ENCODE peak calls at places on chromosomes 13 and 19, in nine cellular contexts. Y, V, L, J, P, X, A, G and U are unnamed samples. For H3K4me1, the result is how much of the 10 kb centered on the place peaks cover.

GRCh38 chr13:72194531-72194930 is 327.5 kb upstream of the DACH1 start:
- DNase-seq in A (no peak), Y (no peak), L (no peak), G (no peak), V (no peak), X (no peak), P (no peak), J (peak), U (no peak)

GRCh38 chr13:53126803-53127202 is 98.2 kb downstream of the OLFM4 start:
- DNase-seq in X (no peak), L (peak), P (no peak), Y (no peak), G (no peak), A (no peak), J (no peak), V (peak), U (no peak)

GRCh38 chr19:34260771-34261173 is 6.4 kb downstream of the GARRE1 start:
- DNase-seq in Y (no peak), P (no peak), J (no peak), X (no peak), A (no peak), L (no peak), V (no peak), G (no peak), U (no peak)

GRCh38 chr19:56141416-56141992 is 417 bp downstream of the ZNF444 start:
- DNase-seq in X (no peak), J (peak), A (no peak), G (no peak), Y (no peak), V (no peak), L (no peak), P (no peak), U (peak)

GRCh38 chr13:49093376-49093775 is 117.7 kb downstream of the FNDC3A start:
- DNase-seq in L (no peak), J (no peak), G (no peak), V (no peak), P (no peak), Y (no peak), X (no peak), A (no peak), U (no peak)

GRCh38 chr13:100443998-100444328 is 144.6 kb downstream of the GGACT start:
- DNase-seq in X (no peak), A (no peak), P (no peak), Y (no peak), V (no peak), J (no peak), G (no peak), L (no peak), U (no peak)

GRCh38 chr19:41564515-41565383 is 11.2 kb upstream of the CEACAM21 start:
- DNase-seq in X (no peak), G (no peak), V (no peak), P (peak), J (no peak), L (no peak), Y (peak), A (no peak), U (no peak)

GRCh38 chr13:99265823-99266426 is 7.7 kb upstream of the GPR18 start:
- DNase-seq in J (no peak), L (no peak), V (no peak), Y (peak), P (no peak), G (peak), X (no peak), A (no peak), U (peak)

GRCh38 chr13:106104281-106104901 is 431.1 kb downstream of the EFNB2 start:
- DNase-seq in A (no peak), Y (peak), J (no peak), P (peak), X (no peak), G (peak), V (no peak), L (no peak), U (no peak)

GRCh38 chr19:8371011-8371804 is 7.3 kb downstream of the ANGPTL4 start:
- DNase-seq in L (peak), A (no peak), P (no peak), G (no peak), X (no peak), J (peak), Y (no peak), V (no peak), U (no peak)

GRCh38 chr19:48961051-48961649 is 4.0 kb upstream of the FTL start:
- DNase-seq in J (no peak), L (no peak), Y (no peak), G (no peak), X (no peak), V (peak), P (no peak), A (no peak), U (no peak)

GRCh38 chr13:67235265-67235664 is 5.1 kb upstream of the PCDH9 start:
- DNase-seq in P (no peak), L (no peak), G (no peak), A (no peak), V (no peak), J (no peak), X (no peak), Y (no peak), U (no peak)

GRCh38 chr13:94607056-94607455 is 5.4 kb downstream of the GPR180 start:
- DNase-seq in P (no peak), G (no peak), Y (no peak), J (no peak), X (no peak), V (no peak), A (no peak), L (no peak), U (no peak)

GRCh38 chr13:114108141-114108761 is 24.2 kb downstream of the RASA3 start:
- DNase-seq in G (no peak), X (peak), V (peak), A (no peak), L (peak), P (no peak), J (no peak), Y (no peak), U (no peak)

GRCh38 chr13:63463782-63464610 is 2048.3 kb upstream of the PCDH20 start:
- DNase-seq in V (no peak), A (no peak), G (no peak), L (no peak), J (no peak), P (no peak), X (no peak), Y (no peak), U (no peak)

GRCh38 chr19:57068921-57069697 is 50.7 kb upstream of the USP29 start:
- DNase-seq in G (no peak), X (no peak), P (peak), V (peak), L (no peak), J (peak), Y (peak), A (no peak), U (no peak)

GRCh38 chr13:48369988-48370387 is 42.9 kb downstream of the LPAR6 start:
- DNase-seq in Y (no peak), X (no peak), V (no peak), A (no peak), G (no peak), L (no peak), P (no peak), J (no peak), U (no peak)

GRCh38 chr19:45500918-45501729 is 2.9 kb downstream of the PPM1N start:
- DNase-seq in J (no peak), L (no peak), V (no peak), P (no peak), X (no peak), A (no peak), Y (no peak), G (no peak), U (no peak)

GRCh38 chr19:56273563-56274117 is 1.1 kb downstream of the EDDM13 start:
- DNase-seq in Y (peak), A (no peak), G (no peak), L (no peak), P (no peak), X (no peak), V (no peak), J (no peak), U (no peak)

GRCh38 chr13:112837371-112838037 is 131.5 kb upstream of the MCF2L start:
- DNase-seq in L (no peak), P (no peak), A (no peak), V (no peak), G (no peak), X (no peak), J (no peak), Y (no peak), U (no peak)

GRCh38 chr19:6925801-6926751 is 38.7 kb downstream of the ADGRE1 start:
- DNase-seq in J (no peak), G (no peak), X (no peak), P (no peak), L (no peak), V (no peak), A (no peak), Y (no peak), U (peak)

GRCh38 chr19:5131866-5132561 is 163.1 kb downstream of the KDM4B start:
- DNase-seq in V (no peak), X (no peak), P (peak), J (peak), L (no peak), Y (peak), A (no peak), G (no peak), U (peak)

GRCh38 chr19:42201489-42202289 is 15.8 kb downstream of the DEDD2 start:
- DNase-seq in G (no peak), P (no peak), L (no peak), X (no peak), A (peak), V (no peak), Y (no peak), J (no peak), U (peak)

GRCh38 chr19:42023121-42023942 is 29.3 kb upstream of the ATP1A3 start:
- DNase-seq in L (peak), J (no peak), A (no peak), Y (peak), V (no peak), P (no peak), X (no peak), G (no peak), U (peak)

GRCh38 chr13:90792335-90792734 is 555.2 kb upstream of the MIR17HG start:
- DNase-seq in P (no peak), Y (no peak), G (no peak), L (no peak), V (no peak), X (no peak), A (no peak), J (no peak), U (no peak)

GRCh38 chr19:51821511-51821910 is 26.6 kb downstream of the FPR3 start:
- DNase-seq in A (no peak), V (no peak), J (no peak), Y (no peak), X (no peak), L (no peak), P (no peak), G (no peak), U (no peak)

GRCh38 chr19:3586124-3586626 is 897 bp downstream of the GIPC3 start:
- DNase-seq in Y (peak), V (no peak), P (no peak), J (no peak), A (no peak), L (no peak), G (no peak), X (no peak), U (no peak)

GRCh38 chr13:79781829-79782540 is 301.0 kb downstream of the NDFIP2 start:
- DNase-seq in L (no peak), P (no peak), X (no peak), A (no peak), G (no peak), V (no peak), Y (peak), J (no peak), U (no peak)

GRCh38 chr19:33039108-33039599 is 25.5 kb downstream of the RHPN2 start:
- DNase-seq in Y (no peak), P (no peak), L (no peak), V (no peak), X (no peak), G (no peak), J (no peak), A (no peak), U (no peak)

GRCh38 chr13:99028890-99029289 is 51.0 kb upstream of the DOCK9 start:
- DNase-seq in Y (peak), V (no peak), X (no peak), G (no peak), J (no peak), A (no peak), L (no peak), P (no peak), U (peak)

GRCh38 chr13:59112375-59112774 is 1051.4 kb downstream of the DIAPH3 start:
- DNase-seq in G (no peak), V (no peak), P (no peak), A (no peak), L (no peak), X (no peak), J (no peak), Y (peak), U (no peak)

GRCh38 chr13:104678161-104678560 is 1611.9 kb upstream of the SLC10A2 start:
- DNase-seq in Y (no peak), X (no peak), L (no peak), G (no peak), V (no peak), J (no peak), A (no peak), P (no peak), U (no peak)

GRCh38 chr19:57559008-57559403 is 657 bp downstream of the ZNF550 start:
- DNase-seq in G (no peak), L (no peak), Y (peak), A (no peak), X (peak), P (no peak), V (no peak), J (peak), U (peak)

GRCh38 chr13:34993470-34993869 is 51.4 kb downstream of the NBEA start:
- DNase-seq in J (no peak), V (no peak), G (no peak), Y (no peak), A (no peak), X (no peak), L (no peak), P (no peak), U (no peak)

GRCh38 chr13:24161010-24161775 is 673 bp downstream of the SPATA13 start:
- DNase-seq in V (no peak), L (peak), Y (peak), J (peak), P (no peak), G (no peak), X (no peak), A (no peak), U (peak)

GRCh38 chr13:85729296-85729695 is 69.9 kb downstream of the SLITRK6 start:
- DNase-seq in V (no peak), J (no peak), A (no peak), G (no peak), Y (no peak), L (no peak), X (no peak), P (no peak), U (no peak)
- H3K4me3 ChIP-seq in V (no peak), J (no peak), A (no peak), G (no peak), Y (no peak), L (no peak), X (no peak), P (no peak), U (no peak)

GRCh38 chr19:43605875-43606568 is 5.9 kb upstream of the SRRM5 start:
- DNase-seq in Y (no peak), P (no peak), G (no peak), L (no peak), A (no peak), J (no peak), V (no peak), X (no peak), U (no peak)
- H3K4me1 ChIP-seq in Y (under half), P (under half), G (under half), L (under half), A (under half), J (under half), V (under half), X (under half), U (under half)

GRCh38 chr19:54424201-54424600 is 8.9 kb downstream of the TTYH1 start:
- DNase-seq in A (no peak), P (no peak), L (no peak), X (no peak), G (no peak), J (no peak), Y (no peak), V (no peak), U (no peak)

GRCh38 chr19:54421169-54421516 is 5.9 kb downstream of the TTYH1 start:
- DNase-seq in X (no peak), A (no peak), V (no peak), L (no peak), Y (no peak), J (peak), G (no peak), P (no peak), U (no peak)

GRCh38 chr19:54420383-54421168 is 5.3 kb downstream of the TTYH1 start:
- DNase-seq in L (no peak), G (no peak), A (no peak), X (peak), P (peak), V (no peak), J (peak), Y (peak), U (no peak)

GRCh38 chr19:54421521-54421920 is 6.3 kb downstream of the TTYH1 start:
- DNase-seq in L (no peak), J (no peak), P (no peak), V (no peak), A (no peak), G (no peak), X (no peak), Y (no peak), U (no peak)

DNA sequence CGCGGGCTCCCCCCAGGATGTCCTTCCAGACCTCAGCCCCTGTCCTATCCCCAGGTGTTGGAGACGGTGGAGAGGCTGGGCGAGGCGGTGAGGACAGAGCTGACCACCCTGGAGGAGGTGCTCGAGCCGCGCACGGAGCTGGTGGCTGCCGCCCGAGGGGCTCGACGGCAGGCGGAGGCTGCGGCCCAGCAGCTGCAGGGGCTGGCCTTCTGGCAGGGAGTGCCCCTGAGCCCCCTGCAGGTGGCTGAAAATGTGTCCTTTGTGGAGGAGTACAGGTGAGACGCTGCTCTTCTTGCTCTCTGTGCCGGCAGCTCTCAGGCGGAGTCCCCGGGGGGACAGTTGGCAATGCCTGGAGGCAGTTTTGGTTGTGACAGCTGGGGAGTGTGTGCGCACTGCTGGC is 6.9 kb downstream of the TTYH1 start:
- DNase-seq in J (no peak), Y (no peak), A (no peak), G (no peak), X (no peak), P (no peak), V (no peak), L (no peak), U (no peak)
- H3K27ac ChIP-seq in J (no peak), Y (no peak), A (no peak), G (no peak), X (no peak), P (peak), V (no peak), L (no peak), U (no peak)

GRCh38 chr19:10295305-10295846 is 5.6 kb downstream of the ICAM5 start:
- DNase-seq in L (no peak), G (no peak), A (peak), Y (no peak), P (no peak), V (no peak), X (no peak), J (no peak), U (peak)

GRCh38 chr19:10293637-10294367 is 4.0 kb downstream of the ICAM5 start:
- DNase-seq in V (no peak), P (no peak), Y (no peak), G (no peak), X (no peak), A (no peak), J (no peak), L (no peak), U (no peak)

GRCh38 chr19:10292789-10293636 is 3.3 kb downstream of the ICAM5 start:
- DNase-seq in A (no peak), V (no peak), Y (no peak), P (no peak), X (no peak), L (peak), J (no peak), G (no peak), U (no peak)

GRCh38 chr19:10294368-10294697 is 4.6 kb downstream of the ICAM5 start:
- DNase-seq in P (no peak), V (no peak), X (no peak), J (no peak), G (no peak), A (no peak), L (no peak), Y (no peak), U (no peak)

DNA sequence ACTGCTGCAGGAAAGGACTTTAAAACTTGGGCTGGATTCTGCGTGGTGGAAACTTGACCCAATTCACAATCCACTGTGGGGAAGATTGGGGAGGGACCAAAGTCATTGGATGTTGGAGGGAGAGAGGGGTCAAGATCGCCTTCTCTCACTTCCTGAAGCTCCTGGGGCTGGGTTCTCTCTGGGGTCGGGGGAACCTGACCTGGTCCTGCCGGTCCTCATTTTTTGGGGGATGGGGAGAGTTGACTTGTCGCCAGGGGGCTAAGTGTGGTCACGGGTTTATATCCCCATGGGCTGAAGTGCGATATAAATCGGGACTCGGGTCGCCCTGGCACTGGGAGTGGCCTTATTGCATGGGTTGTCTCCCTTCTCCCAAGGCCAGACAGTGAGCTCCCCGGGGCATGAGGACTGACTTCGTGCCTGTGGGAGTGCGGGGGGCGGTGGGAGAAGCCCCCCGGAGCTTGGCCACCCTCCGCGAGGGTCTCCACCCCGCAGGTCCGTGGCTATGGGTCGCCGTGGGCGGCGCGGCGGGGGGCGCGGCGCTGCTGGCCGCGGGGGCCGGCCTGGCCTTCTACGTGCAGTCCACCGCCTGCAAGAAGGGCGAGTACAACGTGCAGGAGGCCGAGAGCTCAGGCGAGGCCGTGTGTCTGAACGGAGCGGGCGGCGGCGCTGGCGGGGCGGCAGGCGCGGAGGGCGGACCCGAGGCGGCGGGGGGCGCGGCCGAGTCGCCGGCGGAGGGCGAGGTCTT is 6.3 kb downstream of the ICAM5 start:
- DNase-seq in J (no peak), V (no peak), X (no peak), L (no peak), Y (no peak), A (no peak), G (no peak), P (no peak), U (no peak)
- H3K4me3 ChIP-seq in J (no peak), V (no peak), X (no peak), L (peak), Y (no peak), A (peak), G (no peak), P (peak), U (peak)

GRCh38 chr19:47056416-47056815 is 8.0 kb upstream of the TMEM160 start:
- DNase-seq in G (no peak), V (no peak), L (no peak), A (no peak), P (no peak), Y (peak), X (no peak), J (no peak), U (no peak)

GRCh38 chr19:47058621-47059020 is 10.2 kb upstream of the TMEM160 start:
- DNase-seq in L (no peak), X (no peak), V (no peak), P (peak), G (no peak), J (no peak), Y (no peak), A (no peak), U (no peak)

DNA sequence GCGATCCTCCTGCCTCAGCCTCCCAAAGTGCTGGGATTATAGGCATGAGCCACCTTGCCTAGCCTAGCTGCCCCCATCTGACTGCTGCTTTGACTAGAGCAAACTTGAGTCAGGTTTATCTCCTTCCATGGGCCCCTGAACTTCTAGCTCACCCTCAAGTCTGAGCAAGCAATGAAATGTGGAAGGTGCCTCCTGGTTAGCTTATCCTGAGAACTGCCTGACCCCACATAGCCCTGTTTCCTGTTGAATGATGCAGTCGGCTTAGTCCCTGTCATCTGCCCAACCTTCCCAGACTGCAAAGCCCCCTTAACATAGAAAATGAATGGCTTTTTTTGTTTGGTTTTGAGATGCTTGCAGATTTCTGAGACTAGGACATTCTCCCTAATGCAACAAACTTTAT is 8.9 kb upstream of the TMEM160 start:
- DNase-seq in A (no peak), V (no peak), X (no peak), G (no peak), J (no peak), Y (no peak), P (no peak), L (no peak), U (no peak)
- H3K4me1 ChIP-seq in A (under half), V (under half), X (under half), G (under half), J (under half), Y (under half), P (under half), L (under half), U (under half)

GRCh38 chr19:662207-662961 is 630 bp downstream of the RNF126 start:
- DNase-seq in X (no peak), J (peak), P (no peak), V (no peak), Y (peak), L (peak), A (peak), G (no peak), U (peak)
- H3K27ac ChIP-seq in X (peak), J (peak), P (no peak), V (peak), Y (peak), L (peak), A (peak), G (peak), U (peak)